ENCODE peak calls at places on chromosomes 6 and 20, in four cellular contexts. T, F, H and E are unnamed samples.

GRCh38 chr20:59006167-59006863 is 739 bp downstream of the CTSZ start:
- DNase-seq in T (no peak), F (no peak), H (no peak), E (peak; percentile 34)

GRCh38 chr20:17558941-17559304 is 11.0 kb upstream of the DSTN start:
- DNase-seq in T (no peak), F (no peak), H (no peak), E (no peak)

GRCh38 chr6:29461021-29461814 is 4.3 kb downstream of the OR2H1 start:
- DNase-seq in T (no peak), F (no peak), H (no peak), E (no peak)

GRCh38 chr6:170455335-170455979 is 97.7 kb downstream of the PSMB1 start:
- DNase-seq in T (no peak), F (no peak), H (no peak), E (no peak)

GRCh38 chr6:20497200-20497820 is 36.9 kb upstream of the CDKAL1 start:
- DNase-seq in T (no peak), F (peak; percentile 67), H (no peak), E (peak; percentile 70)

GRCh38 chr6:147154454-147154853 is 49.8 kb upstream of the STXBP5 start:
- DNase-seq in T (peak; percentile 49), F (no peak), H (no peak), E (no peak)

GRCh38 chr20:33526769-33527168 is 36.9 kb downstream of the CBFA2T2 start:
- DNase-seq in T (no peak), F (no peak), H (no peak), E (no peak)

GRCh38 chr6:139568956-139569538 is 194.6 kb upstream of the CITED2 start:
- DNase-seq in T (peak; percentile 85), F (no peak), H (no peak), E (peak; percentile 80)

GRCh38 chr6:89298680-89299450 is 16.2 kb downstream of the GABRR2 start:
- DNase-seq in T (peak; percentile 59), F (no peak), H (peak; percentile 58), E (peak; percentile 26)